ENCODE peak calls at places on chromosomes 12 and 14, in six cellular contexts. X, P, Z, F, J and G are unnamed samples.

GRCh38 chr12:62194616-62195015 is 65.6 kb upstream of the USP15 start:
- DNase-seq in Z (no peak), X (peak), P (no peak), J (no peak), F (peak), G (peak)

GRCh38 chr12:80000831-80001230 is 65.9 kb upstream of the PPP1R12A start:
- DNase-seq in F (no peak), X (no peak), P (no peak), Z (no peak), J (no peak), G (no peak)

GRCh38 chr14:85316701-85317100 is 213.2 kb upstream of the FLRT2 start:
- DNase-seq in P (no peak), J (no peak), Z (no peak), F (no peak), X (peak), G (peak)

GRCh38 chr14:75906680-75907280 is 75.0 kb downstream of the TGFB3 start:
- DNase-seq in F (peak), Z (peak), P (peak), X (peak), J (no peak), G (peak)

GRCh38 chr14:24232645-24233537 is at the start of gene GMPR2:
- DNase-seq in F (no peak), J (no peak), Z (no peak), P (no peak), X (no peak), G (no peak)

GRCh38 chr14:98510392-98510791 is 761.6 kb downstream of the BCL11B start:
- DNase-seq in X (no peak), J (no peak), F (no peak), P (no peak), Z (no peak), G (no peak)

GRCh38 chr12:107736914-107737313 is 24.0 kb downstream of the PRDM4 start:
- DNase-seq in P (no peak), Z (no peak), F (no peak), X (no peak), J (no peak), G (no peak)

GRCh38 chr12:5556033-5556614 is 124.2 kb downstream of the NTF3 start:
- DNase-seq in J (no peak), Z (no peak), P (no peak), X (no peak), F (no peak), G (no peak)

GRCh38 chr12:71070416-71071155 is 87.2 kb downstream of the TSPAN8 start:
- DNase-seq in J (no peak), Z (no peak), F (no peak), X (peak), P (no peak), G (no peak)

GRCh38 chr12:20492251-20492728 is 124.0 kb downstream of the PDE3A start:
- DNase-seq in Z (peak), F (peak), P (no peak), X (peak), J (no peak), G (peak)

GRCh38 chr14:66045572-66046021 is 440.6 kb upstream of the CCDC196 start:
- DNase-seq in X (peak), Z (peak), J (peak), F (peak), P (no peak), G (peak)

GRCh38 chr12:108468149-108468968 is 46.7 kb upstream of the FICD start:
- DNase-seq in Z (peak), J (no peak), X (peak), P (no peak), F (peak), G (peak)

GRCh38 chr12:1832801-1833595 is 12.6 kb downstream of the LRTM2 start:
- DNase-seq in P (peak), Z (no peak), J (no peak), X (no peak), F (no peak), G (no peak)

GRCh38 chr14:51337520-51337919 is 97.5 kb downstream of the TMX1 start:
- DNase-seq in F (no peak), Z (no peak), J (no peak), X (no peak), P (no peak), G (no peak)

GRCh38 chr12:67843257-67843656 is 146.0 kb upstream of the IFNG-AS1 start:
- DNase-seq in P (no peak), F (no peak), Z (no peak), J (no peak), X (no peak), G (no peak)

GRCh38 chr12:15522574-15523187 is 200.4 kb downstream of the PTPRO start:
- DNase-seq in P (no peak), F (peak), J (no peak), Z (peak), X (peak), G (peak)

GRCh38 chr14:50242566-50243288 is 11.3 kb upstream of the SOS2 start:
- DNase-seq in F (no peak), P (no peak), J (no peak), X (no peak), Z (no peak), G (no peak)

GRCh38 chr14:80606347-80606772 is 335.2 kb downstream of the CEP128 start:
- DNase-seq in Z (no peak), F (peak), J (no peak), P (no peak), X (no peak), G (no peak)

GRCh38 chr12:91215940-91216454 is 33.4 kb upstream of the DCN start:
- DNase-seq in P (no peak), Z (no peak), J (no peak), F (no peak), X (peak), G (peak)

GRCh38 chr12:26798013-26798412 is 35.0 kb downstream of the ITPR2 start:
- DNase-seq in P (no peak), F (peak), X (peak), Z (no peak), J (no peak), G (peak)
- H3K4me3 ChIP-seq in P (no peak), F (no peak), X (no peak), Z (no peak), J (no peak), G (no peak)

GRCh38 chr14:30214456-30215090 is 286.9 kb upstream of the PRKD1 start:
- DNase-seq in Z (peak), P (no peak), J (no peak), X (peak), F (peak), G (peak)
- TF ChIP-seq CTCF in Z (peak), P (no peak), J (peak), X (peak), F (peak), G (peak)

DNA sequence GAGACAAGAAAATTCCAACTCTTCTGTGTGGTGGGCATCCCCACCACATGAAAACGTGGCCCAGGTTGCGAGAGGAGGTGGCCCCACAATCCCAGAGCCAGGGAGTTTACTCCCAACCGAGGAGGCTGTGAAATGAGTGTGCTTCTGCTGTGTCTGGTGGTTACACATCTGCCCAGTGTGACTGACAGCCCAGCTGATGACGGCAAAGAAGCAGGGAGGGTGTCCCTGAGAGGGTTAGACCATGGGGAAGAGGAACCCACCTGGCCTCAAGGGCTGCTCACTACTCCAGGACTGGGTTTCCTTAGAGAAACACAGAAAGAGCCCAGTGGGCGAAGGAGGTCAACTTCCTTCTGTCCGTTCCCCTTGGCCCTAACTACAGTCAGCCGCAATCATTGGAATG is 24.6 kb downstream of the ZFP36L1 start:
- DNase-seq in Z (no peak), P (no peak), J (no peak), F (no peak), X (no peak), G (no peak)
- H3K4me3 ChIP-seq in Z (no peak), P (no peak), J (no peak), F (no peak), X (no peak), G (no peak)

GRCh38 chr12:126706300-126706699 is 1560.7 kb upstream of the TMEM132C start:
- DNase-seq in J (no peak), Z (no peak), P (no peak), X (no peak), F (no peak), G (no peak)
- TF ChIP-seq CTCF in J (no peak), Z (no peak), P (no peak), X (no peak), F (no peak), G (no peak)

DNA sequence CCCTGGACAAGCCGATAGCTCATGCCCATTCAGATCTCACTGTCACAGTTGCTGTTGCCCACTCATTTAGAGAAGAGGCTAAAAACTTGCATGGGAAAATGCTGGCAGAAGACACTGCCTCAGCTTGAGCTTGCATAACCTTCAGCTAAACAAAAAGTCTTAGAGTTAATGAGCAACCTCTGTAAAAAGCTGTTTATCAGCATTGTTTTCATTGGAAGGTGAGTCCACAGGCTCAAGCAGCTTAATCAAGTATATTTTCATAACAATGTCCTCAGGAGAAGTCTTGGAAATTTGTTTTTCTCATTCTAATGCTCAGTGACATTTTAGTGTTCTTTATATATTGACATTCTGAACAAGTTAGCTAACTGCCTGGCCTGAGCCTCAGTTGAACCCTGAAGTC is 872.9 kb downstream of the TMTC2 start:
- DNase-seq in Z (no peak), P (no peak), X (no peak), F (no peak), J (no peak), G (no peak)
- H3K4me3 ChIP-seq in Z (no peak), P (no peak), X (no peak), F (no peak), J (no peak), G (no peak)

GRCh38 chr12:2877047-2877958 is at the start of the genes FOXM1 and RHNO1:
- DNase-seq in X (peak), J (peak), Z (peak), F (peak), P (peak), G (peak)

GRCh38 chr12:2876431-2877046 is 435 bp downstream of the FOXM1 start:
- DNase-seq in X (no peak), Z (no peak), P (no peak), F (peak), J (no peak), G (peak)

GRCh38 chr12:2879853-2880252 is 2.8 kb downstream of the RHNO1 start:
- DNase-seq in J (no peak), X (no peak), F (no peak), Z (no peak), P (no peak), G (no peak)

DNA sequence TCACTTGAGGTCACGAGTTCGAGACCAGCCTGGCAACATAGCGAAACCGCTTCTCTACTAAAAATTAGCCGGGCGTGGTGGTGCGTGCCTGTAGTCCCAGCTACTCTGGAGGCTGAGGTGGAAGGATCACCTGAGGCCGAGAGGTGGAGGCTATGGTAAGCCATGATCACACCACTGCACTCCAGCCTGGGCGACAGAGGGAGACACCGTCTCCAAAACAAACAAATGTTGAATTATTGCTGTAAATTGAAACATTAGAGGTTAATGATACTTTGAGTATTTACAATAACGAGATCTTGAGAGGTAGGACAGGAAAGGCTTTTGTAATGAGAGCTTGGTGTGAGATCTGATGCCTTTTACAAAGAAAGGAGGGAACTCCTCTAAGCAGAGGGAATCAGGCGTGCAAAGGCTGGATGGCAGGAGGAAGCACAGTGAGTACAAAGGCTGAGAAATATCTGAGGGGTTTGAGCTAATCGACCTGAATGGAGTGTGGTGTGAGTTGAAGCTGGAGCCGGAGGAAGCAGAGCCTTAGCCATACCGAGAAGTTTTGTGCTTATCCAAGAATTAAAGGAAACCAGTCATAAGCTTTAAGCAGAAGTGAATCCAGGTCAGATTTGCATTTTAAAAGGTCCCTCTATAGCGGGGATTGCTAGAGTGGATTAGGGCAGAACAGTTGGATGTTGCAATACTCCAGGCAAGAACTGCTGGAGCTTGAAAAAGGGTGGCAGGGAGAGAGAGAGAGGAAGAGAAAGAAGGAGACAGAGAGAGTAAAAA is 1.1 kb downstream of the RHNO1 start:
- DNase-seq in P (no peak), Z (peak), F (peak), X (no peak), J (no peak), G (peak)
- TF ChIP-seq CTCF in P (no peak), Z (no peak), F (no peak), X (no peak), J (no peak), G (no peak)